ENCODE peak calls at places on chromosomes 2 and 18, in eight cellular contexts. G is RPMI7951, H is fibroblast of mammary gland, O is NT2/D1, X is NCI-H1436, L is neural progenitor cell, Q is tibial nerve, T is AG08396. Y is an unnamed sample.

GRCh38 chr2:48207201-48207641 is 300.9 kb upstream of the FBXO11 start:
- DNase-seq in Q (no peak), H (no peak), L (no peak), G (peak; percentile 37), T (no peak), X (no peak), O (peak; percentile 54), Y (no peak)

GRCh38 chr18:9449987-9450386 is 25.3 kb upstream of the RALBP1 start:
- DNase-seq in H (no peak), O (no peak), T (no peak), L (no peak), G (no peak), X (no peak), Q (no peak), Y (no peak)

GRCh38 chr18:57243624-57244179 is 96.8 kb downstream of the BOD1L2 start:
- DNase-seq in L (no peak), X (no peak), O (no peak), Q (no peak), H (no peak), T (no peak), G (no peak), Y (no peak)

GRCh38 chr2:235534608-235535422 is 41.0 kb downstream of the AGAP1 start:
- DNase-seq in Q (no peak), T (no peak), G (no peak), X (no peak), H (no peak), L (no peak), O (no peak), Y (no peak)

GRCh38 chr2:229591611-229592010 is 122.7 kb downstream of the DNER start:
- DNase-seq in Q (no peak), O (no peak), T (no peak), H (no peak), L (no peak), X (peak; percentile 82), G (peak; percentile 24), Y (no peak)

GRCh38 chr2:205775091-205775876 is 93.0 kb downstream of the NRP2 start:
- DNase-seq in T (no peak), X (no peak), H (peak; percentile 26), G (no peak), O (no peak), Q (no peak), L (peak; percentile 41), Y (no peak)

GRCh38 chr2:3076848-3077735 is 300.5 kb downstream of the EIPR1 start:
- DNase-seq in T (no peak), L (peak; percentile 49), O (no peak), Q (no peak), X (no peak), G (no peak), H (no peak), Y (no peak)

GRCh38 chr2:111198701-111199100 is 78.0 kb downstream of the BCL2L11 start:
- DNase-seq in G (no peak), L (no peak), O (no peak), T (no peak), Q (no peak), X (no peak), H (no peak), Y (no peak)

GRCh38 chr2:206858972-206859739 is 80.2 kb upstream of the CPO start:
- DNase-seq in G (no peak), H (no peak), L (no peak), X (no peak), T (no peak), Q (no peak), O (no peak), Y (peak; percentile 50)

GRCh38 chr2:123468071-123468470 is 557.0 kb upstream of the CNTNAP5 start:
- DNase-seq in L (no peak), O (no peak), T (no peak), G (no peak), H (peak; percentile 1), X (no peak), Q (no peak), Y (no peak)

GRCh38 chr2:220961461-220961860 is 610.6 kb downstream of the EPHA4 start:
- DNase-seq in L (no peak), X (no peak), G (no peak), H (no peak), O (no peak), Q (no peak), T (no peak), Y (no peak)

GRCh38 chr2:67286981-67287759 is 110.0 kb upstream of the ETAA1 start:
- DNase-seq in X (no peak), H (no peak), G (no peak), L (no peak), O (no peak), T (no peak), Q (no peak), Y (no peak)

GRCh38 chr18:79305976-79306375 is 89.8 kb upstream of the NFATC1 start:
- DNase-seq in L (no peak), O (no peak), X (no peak), G (no peak), Q (no peak), H (no peak), T (no peak), Y (no peak)

GRCh38 chr2:233349005-233349998 is 5.0 kb upstream of the DGKD start:
- DNase-seq in O (no peak), T (no peak), L (no peak), H (no peak), X (no peak), Q (peak; percentile 51), G (peak; percentile 81), Y (no peak)